ENCODE peak calls at places on chromosomes 3 and 15, in nine cellular contexts. One of them, this sample, is unnamed.
A peak's percentile ranks its signal among the peaks of the same experiment; 100 is the strongest.

GRCh38 chr15:89088605-89089315 is 504 bp downstream of the ABHD2 start:
- DNase-seq in psoas muscle: peak; percentile 73
- DNase-seq in A549: no peak
- DNase-seq in heart left ventricle: peak; percentile 76
- DNase-seq in HCT116: no peak
- DNase-seq in CD8-positive, alpha-beta T cell: no peak
- DNase-seq in uterus: no peak
- DNase-seq in breast epithelium: peak; percentile 52
- DNase-seq in transverse colon: peak; percentile 36
- DNase-seq in this sample: peak; percentile 58

GRCh38 chr15:42499888-42500609 is 4.6 kb downstream of the SNAP23 start:
- DNase-seq in psoas muscle: peak; percentile 18
- DNase-seq in A549: no peak
- DNase-seq in heart left ventricle: no peak
- DNase-seq in HCT116: no peak
- DNase-seq in CD8-positive, alpha-beta T cell: no peak
- DNase-seq in uterus: no peak
- DNase-seq in breast epithelium: no peak
- DNase-seq in transverse colon: no peak
- DNase-seq in this sample: no peak

GRCh38 chr15:85429522-85429921 is 49.1 kb downstream of the AKAP13 start:
- DNase-seq in psoas muscle: no peak
- DNase-seq in A549: no peak
- DNase-seq in heart left ventricle: no peak
- DNase-seq in HCT116: no peak
- DNase-seq in CD8-positive, alpha-beta T cell: no peak
- DNase-seq in uterus: no peak
- DNase-seq in breast epithelium: no peak
- DNase-seq in transverse colon: no peak
- DNase-seq in this sample: no peak

GRCh38 chr3:63015614-63016016 is 140.4 kb upstream of the CADPS start:
- DNase-seq in psoas muscle: no peak
- DNase-seq in A549: peak; percentile 0
- DNase-seq in heart left ventricle: no peak
- DNase-seq in HCT116: no peak
- DNase-seq in CD8-positive, alpha-beta T cell: no peak
- DNase-seq in uterus: no peak
- DNase-seq in breast epithelium: no peak
- DNase-seq in transverse colon: no peak
- DNase-seq in this sample: no peak

GRCh38 chr3:194638991-194639605 is 5.9 kb upstream of the TMEM44 start:
- DNase-seq in psoas muscle: no peak
- DNase-seq in A549: no peak
- DNase-seq in heart left ventricle: no peak
- DNase-seq in HCT116: no peak
- DNase-seq in CD8-positive, alpha-beta T cell: no peak
- DNase-seq in uterus: no peak
- DNase-seq in breast epithelium: no peak
- DNase-seq in transverse colon: no peak
- DNase-seq in this sample: no peak

GRCh38 chr15:32905481-32905880 is 187.7 kb downstream of the GREM1 start:
- DNase-seq in psoas muscle: no peak
- DNase-seq in A549: no peak
- DNase-seq in heart left ventricle: no peak
- DNase-seq in HCT116: no peak
- DNase-seq in CD8-positive, alpha-beta T cell: no peak
- DNase-seq in uterus: no peak
- DNase-seq in breast epithelium: no peak
- DNase-seq in transverse colon: no peak
- DNase-seq in this sample: no peak

GRCh38 chr3:186824430-186825139 is 17.9 kb upstream of the ADIPOQ start:
- DNase-seq in psoas muscle: no peak
- DNase-seq in A549: no peak
- DNase-seq in heart left ventricle: no peak
- DNase-seq in HCT116: no peak
- DNase-seq in CD8-positive, alpha-beta T cell: no peak
- DNase-seq in uterus: no peak
- DNase-seq in breast epithelium: no peak
- DNase-seq in transverse colon: no peak
- DNase-seq in this sample: no peak

GRCh38 chr3:138417559-138417982 is 16.8 kb upstream of the ESYT3 start:
- DNase-seq in psoas muscle: peak; percentile 72
- DNase-seq in A549: peak; percentile 79
- DNase-seq in heart left ventricle: peak; percentile 75
- DNase-seq in HCT116: peak; percentile 77
- DNase-seq in CD8-positive, alpha-beta T cell: peak; percentile 63
- DNase-seq in uterus: peak; percentile 79
- DNase-seq in breast epithelium: peak; percentile 72
- DNase-seq in transverse colon: peak; percentile 76
- DNase-seq in this sample: peak; percentile 78

GRCh38 chr3:177343122-177343521 is 145.8 kb upstream of the TBL1XR1 start:
- DNase-seq in psoas muscle: no peak
- DNase-seq in A549: no peak
- DNase-seq in heart left ventricle: no peak
- DNase-seq in HCT116: no peak
- DNase-seq in CD8-positive, alpha-beta T cell: no peak
- DNase-seq in uterus: no peak
- DNase-seq in breast epithelium: no peak
- DNase-seq in transverse colon: no peak
- DNase-seq in this sample: no peak

GRCh38 chr15:66985653-66986052 is 79.7 kb upstream of the SMAD3 start:
- DNase-seq in psoas muscle: no peak
- DNase-seq in A549: no peak
- DNase-seq in heart left ventricle: no peak
- DNase-seq in HCT116: no peak
- DNase-seq in CD8-positive, alpha-beta T cell: no peak
- DNase-seq in uterus: no peak
- DNase-seq in breast epithelium: no peak
- DNase-seq in transverse colon: no peak
- DNase-seq in this sample: no peak

GRCh38 chr15:31308185-31308639 is 18.4 kb upstream of the KLF13 start:
- DNase-seq in psoas muscle: no peak
- DNase-seq in A549: no peak
- DNase-seq in heart left ventricle: no peak
- DNase-seq in HCT116: no peak
- DNase-seq in CD8-positive, alpha-beta T cell: peak; percentile 32
- DNase-seq in uterus: no peak
- DNase-seq in breast epithelium: no peak
- DNase-seq in transverse colon: no peak
- DNase-seq in this sample: no peak

GRCh38 chr3:152054315-152054714 is 180.9 kb downstream of the SUCNR1 start:
- DNase-seq in psoas muscle: no peak
- DNase-seq in A549: no peak
- DNase-seq in heart left ventricle: no peak
- DNase-seq in HCT116: no peak
- DNase-seq in CD8-positive, alpha-beta T cell: no peak
- DNase-seq in uterus: no peak
- DNase-seq in breast epithelium: no peak
- DNase-seq in transverse colon: no peak
- DNase-seq in this sample: no peak

GRCh38 chr3:52453496-52454234 is at the start of gene TNNC1:
- DNase-seq in psoas muscle: peak; percentile 59
- DNase-seq in A549: no peak
- DNase-seq in heart left ventricle: peak; percentile 81
- DNase-seq in HCT116: no peak
- DNase-seq in CD8-positive, alpha-beta T cell: no peak
- DNase-seq in uterus: no peak
- DNase-seq in breast epithelium: no peak
- DNase-seq in transverse colon: peak; percentile 35
- DNase-seq in this sample: peak; percentile 80

GRCh38 chr15:89090791-89091666 is 2.8 kb downstream of the ABHD2 start:
- DNase-seq in psoas muscle: peak; percentile 68
- DNase-seq in A549: peak; percentile 65
- DNase-seq in heart left ventricle: peak; percentile 83
- DNase-seq in HCT116: no peak
- DNase-seq in CD8-positive, alpha-beta T cell: peak; percentile 45
- DNase-seq in uterus: peak; percentile 64
- DNase-seq in breast epithelium: no peak
- DNase-seq in transverse colon: peak; percentile 52
- DNase-seq in this sample: peak; percentile 89

GRCh38 chr3:173257797-173258196 is 116.8 kb upstream of the SPATA16 start:
- DNase-seq in psoas muscle: no peak
- DNase-seq in A549: no peak
- DNase-seq in heart left ventricle: no peak
- DNase-seq in HCT116: no peak
- DNase-seq in CD8-positive, alpha-beta T cell: no peak
- DNase-seq in uterus: no peak
- DNase-seq in breast epithelium: no peak
- DNase-seq in transverse colon: no peak
- DNase-seq in this sample: no peak

GRCh38 chr3:110384601-110385000 is 687.0 kb upstream of the NECTIN3 start:
- DNase-seq in psoas muscle: no peak
- DNase-seq in A549: peak; percentile 61
- DNase-seq in heart left ventricle: no peak
- DNase-seq in HCT116: no peak
- DNase-seq in CD8-positive, alpha-beta T cell: no peak
- DNase-seq in uterus: no peak
- DNase-seq in breast epithelium: no peak
- DNase-seq in transverse colon: no peak
- DNase-seq in this sample: no peak

GRCh38 chr3:195546130-195546560 is 3.0 kb upstream of the PPP1R2 start:
- DNase-seq in psoas muscle: peak; percentile 50
- DNase-seq in A549: peak; percentile 60
- DNase-seq in heart left ventricle: no peak
- DNase-seq in HCT116: peak; percentile 86
- DNase-seq in CD8-positive, alpha-beta T cell: peak; percentile 18
- DNase-seq in uterus: peak; percentile 54
- DNase-seq in breast epithelium: no peak
- DNase-seq in transverse colon: peak; percentile 26
- DNase-seq in this sample: no peak

DNA sequence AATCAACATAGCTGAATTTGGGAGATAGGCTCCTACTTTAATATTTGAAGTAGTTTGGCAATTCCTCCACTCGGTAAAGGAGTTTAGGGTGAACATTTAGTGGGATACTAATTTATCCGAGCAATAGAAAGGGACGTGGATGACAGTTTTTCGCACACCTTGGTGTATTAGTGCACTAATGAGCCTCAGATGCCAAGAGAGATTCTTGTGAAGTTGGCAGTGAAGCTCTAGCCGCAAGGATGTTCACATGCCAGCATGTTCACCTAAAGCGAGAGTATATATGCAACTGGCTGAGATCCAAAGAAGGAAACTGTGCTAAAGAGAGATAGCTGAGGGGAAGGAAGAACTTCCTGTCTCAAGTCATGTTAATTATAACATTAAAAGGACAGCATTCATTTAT is 58.5 kb downstream of the TGFBR2 start:
- DNase-seq in psoas muscle: no peak
- DNase-seq in A549: no peak
- DNase-seq in heart left ventricle: no peak
- DNase-seq in HCT116: no peak
- DNase-seq in CD8-positive, alpha-beta T cell: no peak
- DNase-seq in uterus: no peak
- DNase-seq in breast epithelium: no peak
- DNase-seq in transverse colon: no peak
- DNase-seq in this sample: no peak
- H3K4me1 ChIP-seq in psoas muscle: peaks cover 22% of the 10 kb centered on the region
- H3K4me1 ChIP-seq in A549: peaks cover 52% of the 10 kb centered on the region
- H3K4me1 ChIP-seq in heart left ventricle: peaks cover 28% of the 10 kb centered on the region
- H3K4me1 ChIP-seq in HCT116: peaks cover 62% of the 10 kb centered on the region
- H3K4me1 ChIP-seq in CD8-positive, alpha-beta T cell: peaks cover 97% of the 10 kb centered on the region
- H3K4me1 ChIP-seq in uterus: peaks cover 19% of the 10 kb centered on the region
- H3K4me1 ChIP-seq in breast epithelium: no peaks in the 10 kb centered on the region
- H3K4me1 ChIP-seq in transverse colon: peaks cover 59% of the 10 kb centered on the region
- H3K4me1 ChIP-seq in this sample: peaks cover 17% of the 10 kb centered on the region

DNA sequence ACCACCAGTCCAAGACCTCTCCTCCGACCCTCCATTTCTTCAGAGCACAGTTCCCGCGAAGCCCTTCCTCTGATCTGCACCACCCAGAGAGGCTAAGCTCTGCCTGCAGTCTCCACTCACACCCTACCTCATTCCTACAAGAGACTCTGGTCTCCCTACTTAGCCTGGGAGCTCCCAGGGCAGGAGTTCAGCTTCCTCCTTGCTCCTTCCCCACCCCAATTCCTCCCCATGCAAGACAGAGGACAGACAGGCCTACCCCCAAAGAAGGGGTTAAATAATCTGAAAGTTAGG is 12.6 kb upstream of the VIPR1 start:
- DNase-seq in psoas muscle: no peak
- DNase-seq in A549: no peak
- DNase-seq in heart left ventricle: no peak
- DNase-seq in HCT116: no peak
- DNase-seq in CD8-positive, alpha-beta T cell: no peak
- DNase-seq in uterus: no peak
- DNase-seq in breast epithelium: peak; percentile 31
- DNase-seq in transverse colon: no peak
- DNase-seq in this sample: no peak
- H3K27ac ChIP-seq in psoas muscle: no peak overlapping the region
- H3K27ac ChIP-seq in A549: peak overlapping the region; percentile 76
- H3K27ac ChIP-seq in heart left ventricle: peak overlapping the region; percentile 79
- H3K27ac ChIP-seq in HCT116: peak overlapping the region; percentile 76
- H3K27ac ChIP-seq in CD8-positive, alpha-beta T cell: no peak overlapping the region
- H3K27ac ChIP-seq in uterus: no peak overlapping the region
- H3K27ac ChIP-seq in breast epithelium: peak overlapping the region; percentile 62
- H3K27ac ChIP-seq in transverse colon: peak overlapping the region; percentile 50
- H3K27ac ChIP-seq in this sample: peak overlapping the region; percentile 52

GRCh38 chr3:132038198-132038825 is 3.5 kb upstream of the CPNE4 start:
- DNase-seq in psoas muscle: no peak
- DNase-seq in A549: peak; percentile 48
- DNase-seq in heart left ventricle: no peak
- DNase-seq in HCT116: no peak
- DNase-seq in CD8-positive, alpha-beta T cell: no peak
- DNase-seq in uterus: no peak
- DNase-seq in breast epithelium: no peak
- DNase-seq in transverse colon: no peak
- DNase-seq in this sample: no peak
- TF ChIP-seq CTCF in psoas muscle: peak; percentile 38
- TF ChIP-seq CTCF in A549: peak; percentile 79
- TF ChIP-seq CTCF in heart left ventricle: peak; percentile 34
- TF ChIP-seq CTCF in HCT116: peak; percentile 56
- TF ChIP-seq CTCF in CD8-positive, alpha-beta T cell: no peak
- TF ChIP-seq CTCF in uterus: no peak
- TF ChIP-seq CTCF in breast epithelium: no peak
- TF ChIP-seq CTCF in transverse colon: peak; percentile 34
- TF ChIP-seq CTCF in this sample: peak; percentile 32

DNA sequence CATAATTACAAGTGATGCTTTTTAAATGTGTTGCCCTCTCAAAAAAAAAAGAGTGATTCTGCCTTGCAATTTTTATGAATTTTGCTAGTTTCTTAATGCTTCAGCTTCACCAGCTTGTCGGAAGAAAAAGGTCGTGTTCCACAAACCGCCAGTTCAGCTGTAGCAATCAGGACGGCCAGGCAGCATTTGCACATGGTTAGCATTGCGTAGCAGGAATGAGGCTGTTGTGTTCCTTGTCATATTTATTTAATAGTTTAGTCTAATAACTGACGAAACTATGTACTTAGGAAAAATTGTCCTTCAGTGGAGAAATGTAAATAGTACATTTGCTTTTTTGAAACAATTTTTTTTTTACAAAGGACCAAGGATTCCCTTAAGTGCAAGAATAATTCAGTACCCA is 64.9 kb upstream of the SELENOK start:
- DNase-seq in psoas muscle: no peak
- DNase-seq in A549: no peak
- DNase-seq in heart left ventricle: no peak
- DNase-seq in HCT116: no peak
- DNase-seq in CD8-positive, alpha-beta T cell: no peak
- DNase-seq in uterus: no peak
- DNase-seq in breast epithelium: no peak
- DNase-seq in transverse colon: no peak
- DNase-seq in this sample: no peak
- H3K4me1 ChIP-seq in psoas muscle: no peaks in the 10 kb centered on the region
- H3K4me1 ChIP-seq in A549: no peaks in the 10 kb centered on the region
- H3K4me1 ChIP-seq in heart left ventricle: no peaks in the 10 kb centered on the region
- H3K4me1 ChIP-seq in HCT116: no peaks in the 10 kb centered on the region
- H3K4me1 ChIP-seq in CD8-positive, alpha-beta T cell: no peaks in the 10 kb centered on the region
- H3K4me1 ChIP-seq in uterus: no peaks in the 10 kb centered on the region
- H3K4me1 ChIP-seq in breast epithelium: no peaks in the 10 kb centered on the region
- H3K4me1 ChIP-seq in transverse colon: no peaks in the 10 kb centered on the region
- H3K4me1 ChIP-seq in this sample: no peaks in the 10 kb centered on the region